ENCODE peak calls at places on chromosome 14, in ten cellular contexts. One of them, this sample, is unnamed.

GRCh38 chr14:91113829-91114078 is at the start of gene DGLUCY:
- DNase-seq in NCI-H774: peak; percentile 77
- DNase-seq in upper lobe of left lung: peak; percentile 87
- DNase-seq in B cell: peak; percentile 66
- DNase-seq in NCI-H748 treated with DMSO at 0.1 percent for 48 hours: no peak
- DNase-seq in left cardiac atrium: peak; percentile 88
- DNase-seq in cardiac muscle cell: peak; percentile 83
- DNase-seq in lower leg skin: no peak
- DNase-seq in Caki2: no peak
- DNase-seq in RWPE1: no peak
- DNase-seq in this sample: no peak

GRCh38 chr14:70698288-70698687 is 56.6 kb downstream of the TTC9 start:
- DNase-seq in NCI-H774: no peak
- DNase-seq in upper lobe of left lung: no peak
- DNase-seq in B cell: no peak
- DNase-seq in NCI-H748 treated with DMSO at 0.1 percent for 48 hours: no peak
- DNase-seq in left cardiac atrium: peak; percentile 34
- DNase-seq in cardiac muscle cell: no peak
- DNase-seq in lower leg skin: no peak
- DNase-seq in Caki2: no peak
- DNase-seq in RWPE1: peak; percentile 59
- DNase-seq in this sample: no peak

GRCh38 chr14:78758333-78758732 is 588.2 kb downstream of the NRXN3 start:
- DNase-seq in NCI-H774: peak; percentile 11
- DNase-seq in upper lobe of left lung: no peak
- DNase-seq in B cell: no peak
- DNase-seq in NCI-H748 treated with DMSO at 0.1 percent for 48 hours: peak; percentile 31
- DNase-seq in left cardiac atrium: no peak
- DNase-seq in cardiac muscle cell: peak; percentile 78
- DNase-seq in lower leg skin: no peak
- DNase-seq in Caki2: peak; percentile 22
- DNase-seq in RWPE1: no peak
- DNase-seq in this sample: peak; percentile 17

GRCh38 chr14:33692762-33693161 is 258.1 kb downstream of the EGLN3 start:
- DNase-seq in NCI-H774: no peak
- DNase-seq in upper lobe of left lung: no peak
- DNase-seq in B cell: no peak
- DNase-seq in NCI-H748 treated with DMSO at 0.1 percent for 48 hours: no peak
- DNase-seq in left cardiac atrium: no peak
- DNase-seq in cardiac muscle cell: no peak
- DNase-seq in lower leg skin: no peak
- DNase-seq in Caki2: peak; percentile 88
- DNase-seq in RWPE1: no peak
- DNase-seq in this sample: no peak

GRCh38 chr14:69464379-69464778 is 20.1 kb upstream of the PLEKHD1 start:
- DNase-seq in NCI-H774: no peak
- DNase-seq in upper lobe of left lung: no peak
- DNase-seq in B cell: no peak
- DNase-seq in NCI-H748 treated with DMSO at 0.1 percent for 48 hours: no peak
- DNase-seq in left cardiac atrium: no peak
- DNase-seq in cardiac muscle cell: no peak
- DNase-seq in lower leg skin: peak; percentile 3
- DNase-seq in Caki2: no peak
- DNase-seq in RWPE1: no peak
- DNase-seq in this sample: no peak

GRCh38 chr14:28461379-28461778 is 305.2 kb upstream of the FOXG1 start:
- DNase-seq in NCI-H774: no peak
- DNase-seq in upper lobe of left lung: no peak
- DNase-seq in B cell: no peak
- DNase-seq in NCI-H748 treated with DMSO at 0.1 percent for 48 hours: no peak
- DNase-seq in left cardiac atrium: no peak
- DNase-seq in cardiac muscle cell: no peak
- DNase-seq in lower leg skin: no peak
- DNase-seq in Caki2: no peak
- DNase-seq in RWPE1: no peak
- DNase-seq in this sample: no peak

GRCh38 chr14:48842785-48843184 is 743.4 kb downstream of the RPS29 start:
- DNase-seq in NCI-H774: no peak
- DNase-seq in upper lobe of left lung: no peak
- DNase-seq in B cell: no peak
- DNase-seq in NCI-H748 treated with DMSO at 0.1 percent for 48 hours: no peak
- DNase-seq in left cardiac atrium: no peak
- DNase-seq in cardiac muscle cell: no peak
- DNase-seq in lower leg skin: no peak
- DNase-seq in Caki2: no peak
- DNase-seq in RWPE1: no peak
- DNase-seq in this sample: no peak

GRCh38 chr14:75259946-75260545 is 18.6 kb upstream of the FOS start:
- DNase-seq in NCI-H774: no peak
- DNase-seq in upper lobe of left lung: no peak
- DNase-seq in B cell: no peak
- DNase-seq in NCI-H748 treated with DMSO at 0.1 percent for 48 hours: no peak
- DNase-seq in left cardiac atrium: no peak
- DNase-seq in cardiac muscle cell: no peak
- DNase-seq in lower leg skin: no peak
- DNase-seq in Caki2: no peak
- DNase-seq in RWPE1: no peak
- DNase-seq in this sample: no peak

GRCh38 chr14:102980409-102980810 is 57.9 kb downstream of the AMN start:
- DNase-seq in NCI-H774: no peak
- DNase-seq in upper lobe of left lung: no peak
- DNase-seq in B cell: no peak
- DNase-seq in NCI-H748 treated with DMSO at 0.1 percent for 48 hours: no peak
- DNase-seq in left cardiac atrium: no peak
- DNase-seq in cardiac muscle cell: no peak
- DNase-seq in lower leg skin: no peak
- DNase-seq in Caki2: no peak
- DNase-seq in RWPE1: no peak
- DNase-seq in this sample: no peak

GRCh38 chr14:71654810-71655209 is 277.4 kb upstream of the RGS6 start:
- DNase-seq in NCI-H774: no peak
- DNase-seq in upper lobe of left lung: no peak
- DNase-seq in B cell: no peak
- DNase-seq in NCI-H748 treated with DMSO at 0.1 percent for 48 hours: no peak
- DNase-seq in left cardiac atrium: no peak
- DNase-seq in cardiac muscle cell: no peak
- DNase-seq in lower leg skin: no peak
- DNase-seq in Caki2: no peak
- DNase-seq in RWPE1: no peak
- DNase-seq in this sample: no peak

GRCh38 chr14:55707365-55707804 is 127.4 kb downstream of the KTN1 start:
- DNase-seq in NCI-H774: no peak
- DNase-seq in upper lobe of left lung: no peak
- DNase-seq in B cell: peak; percentile 4
- DNase-seq in NCI-H748 treated with DMSO at 0.1 percent for 48 hours: peak; percentile 32
- DNase-seq in left cardiac atrium: no peak
- DNase-seq in cardiac muscle cell: peak; percentile 29
- DNase-seq in lower leg skin: no peak
- DNase-seq in Caki2: peak; percentile 60
- DNase-seq in RWPE1: peak; percentile 41
- DNase-seq in this sample: peak; percentile 49

GRCh38 chr14:88563845-88564244 is 1.0 kb downstream of the ZC3H14 start:
- DNase-seq in NCI-H774: no peak
- DNase-seq in upper lobe of left lung: no peak
- DNase-seq in B cell: no peak
- DNase-seq in NCI-H748 treated with DMSO at 0.1 percent for 48 hours: no peak
- DNase-seq in left cardiac atrium: no peak
- DNase-seq in cardiac muscle cell: no peak
- DNase-seq in lower leg skin: no peak
- DNase-seq in Caki2: no peak
- DNase-seq in RWPE1: no peak
- DNase-seq in this sample: no peak

GRCh38 chr14:100849432-100849831 is 23.5 kb downstream of the MEG3 start:
- DNase-seq in NCI-H774: no peak
- DNase-seq in upper lobe of left lung: no peak
- DNase-seq in B cell: no peak
- DNase-seq in NCI-H748 treated with DMSO at 0.1 percent for 48 hours: no peak
- DNase-seq in left cardiac atrium: no peak
- DNase-seq in cardiac muscle cell: no peak
- DNase-seq in lower leg skin: no peak
- DNase-seq in Caki2: no peak
- DNase-seq in RWPE1: peak; percentile 68
- DNase-seq in this sample: no peak

GRCh38 chr14:61698216-61698980 is 3.1 kb downstream of the HIF1A start:
- DNase-seq in NCI-H774: no peak
- DNase-seq in upper lobe of left lung: no peak
- DNase-seq in B cell: no peak
- DNase-seq in NCI-H748 treated with DMSO at 0.1 percent for 48 hours: no peak
- DNase-seq in left cardiac atrium: no peak
- DNase-seq in cardiac muscle cell: peak; percentile 35
- DNase-seq in lower leg skin: no peak
- DNase-seq in Caki2: peak; percentile 33
- DNase-seq in RWPE1: no peak
- DNase-seq in this sample: no peak

GRCh38 chr14:68104518-68104917 is 284.9 kb downstream of the RAD51B start:
- DNase-seq in NCI-H774: no peak
- DNase-seq in upper lobe of left lung: no peak
- DNase-seq in B cell: no peak
- DNase-seq in NCI-H748 treated with DMSO at 0.1 percent for 48 hours: no peak
- DNase-seq in left cardiac atrium: no peak
- DNase-seq in cardiac muscle cell: peak; percentile 89
- DNase-seq in lower leg skin: no peak
- DNase-seq in Caki2: peak; percentile 92
- DNase-seq in RWPE1: peak; percentile 32
- DNase-seq in this sample: no peak

GRCh38 chr14:64873506-64874220 is 6.0 kb downstream of the SPTB start:
- DNase-seq in NCI-H774: no peak
- DNase-seq in upper lobe of left lung: no peak
- DNase-seq in B cell: no peak
- DNase-seq in NCI-H748 treated with DMSO at 0.1 percent for 48 hours: no peak
- DNase-seq in left cardiac atrium: no peak
- DNase-seq in cardiac muscle cell: no peak
- DNase-seq in lower leg skin: no peak
- DNase-seq in Caki2: no peak
- DNase-seq in RWPE1: no peak
- DNase-seq in this sample: no peak

GRCh38 chr14:59126714-59127436 is 61.6 kb upstream of the DAAM1 start:
- DNase-seq in NCI-H774: peak; percentile 16
- DNase-seq in upper lobe of left lung: no peak
- DNase-seq in B cell: peak; percentile 68
- DNase-seq in NCI-H748 treated with DMSO at 0.1 percent for 48 hours: peak; percentile 80
- DNase-seq in left cardiac atrium: no peak
- DNase-seq in cardiac muscle cell: peak; percentile 62
- DNase-seq in lower leg skin: no peak
- DNase-seq in Caki2: peak; percentile 22
- DNase-seq in RWPE1: peak; percentile 69
- DNase-seq in this sample: peak; percentile 66

GRCh38 chr14:74525361-74525851 is 31.8 kb downstream of the ISCA2 start:
- DNase-seq in NCI-H774: no peak
- DNase-seq in upper lobe of left lung: no peak
- DNase-seq in B cell: no peak
- DNase-seq in NCI-H748 treated with DMSO at 0.1 percent for 48 hours: no peak
- DNase-seq in left cardiac atrium: no peak
- DNase-seq in cardiac muscle cell: no peak
- DNase-seq in lower leg skin: no peak
- DNase-seq in Caki2: no peak
- DNase-seq in RWPE1: no peak
- DNase-seq in this sample: no peak

GRCh38 chr14:37622231-37622923 is 26.9 kb downstream of the TTC6 start:
- DNase-seq in NCI-H774: no peak
- DNase-seq in upper lobe of left lung: peak; percentile 80
- DNase-seq in B cell: no peak
- DNase-seq in NCI-H748 treated with DMSO at 0.1 percent for 48 hours: no peak
- DNase-seq in left cardiac atrium: no peak
- DNase-seq in cardiac muscle cell: peak; percentile 38
- DNase-seq in lower leg skin: no peak
- DNase-seq in Caki2: no peak
- DNase-seq in RWPE1: no peak
- DNase-seq in this sample: no peak

GRCh38 chr14:102421366-102422057 is 58.8 kb downstream of the TECPR2 start:
- DNase-seq in NCI-H774: no peak
- DNase-seq in upper lobe of left lung: no peak
- DNase-seq in B cell: no peak
- DNase-seq in NCI-H748 treated with DMSO at 0.1 percent for 48 hours: no peak
- DNase-seq in left cardiac atrium: no peak
- DNase-seq in cardiac muscle cell: no peak
- DNase-seq in lower leg skin: peak; percentile 34
- DNase-seq in Caki2: no peak
- DNase-seq in RWPE1: no peak
- DNase-seq in this sample: no peak

GRCh38 chr14:89221109-89221508 is 195.9 kb downstream of the FOXN3 start:
- DNase-seq in NCI-H774: peak; percentile 41
- DNase-seq in upper lobe of left lung: no peak
- DNase-seq in B cell: peak; percentile 23
- DNase-seq in NCI-H748 treated with DMSO at 0.1 percent for 48 hours: peak; percentile 61
- DNase-seq in left cardiac atrium: no peak
- DNase-seq in cardiac muscle cell: no peak
- DNase-seq in lower leg skin: no peak
- DNase-seq in Caki2: no peak
- DNase-seq in RWPE1: peak; percentile 14
- DNase-seq in this sample: peak; percentile 65